ENCODE peak calls at places on chromosomes 3 and 15, in nine cellular contexts. One of them, this sample, is unnamed.

GRCh38 chr3:161342629-161343028 is 28.7 kb downstream of the SPTSSB start:
- DNase-seq in GM19239: no peak
- DNase-seq in activated CD4-positive, alpha-beta T cell treated with anti-CD3 and anti-CD28 coated beads, Interleukin-2, amount 10 ng/mL, durations not matched to agents 7 days and 5 days: no peak
- DNase-seq in M059J: no peak
- DNase-seq in prostate gland: no peak
- DNase-seq in left colon: no peak
- DNase-seq in foreskin melanocyte: no peak
- DNase-seq in cardiac fibroblast: no peak
- DNase-seq in mesenchymal stem cell: no peak
- DNase-seq in this sample: no peak

GRCh38 chr3:61331937-61332590 is 80.8 kb upstream of the FHIT start:
- DNase-seq in foreskin melanocyte: no peak
- DNase-seq in mesenchymal stem cell: no peak
- DNase-seq in prostate gland: no peak
- DNase-seq in cardiac fibroblast: no peak
- DNase-seq in M059J: no peak
- DNase-seq in left colon: no peak
- DNase-seq in activated CD4-positive, alpha-beta T cell treated with anti-CD3 and anti-CD28 coated beads, Interleukin-2, amount 10 ng/mL, durations not matched to agents 7 days and 5 days: no peak
- DNase-seq in GM19239: no peak
- DNase-seq in this sample: no peak

GRCh38 chr3:81040107-81040506 is 721.3 kb downstream of the GBE1 start:
- DNase-seq in cardiac fibroblast: no peak
- DNase-seq in M059J: no peak
- DNase-seq in GM19239: no peak
- DNase-seq in left colon: no peak
- DNase-seq in foreskin melanocyte: no peak
- DNase-seq in activated CD4-positive, alpha-beta T cell treated with anti-CD3 and anti-CD28 coated beads, Interleukin-2, amount 10 ng/mL, durations not matched to agents 7 days and 5 days: no peak
- DNase-seq in prostate gland: no peak
- DNase-seq in mesenchymal stem cell: no peak
- DNase-seq in this sample: no peak

GRCh38 chr3:17013050-17013449 is 128.3 kb downstream of the PLCL2 start:
- DNase-seq in GM19239: no peak
- DNase-seq in foreskin melanocyte: no peak
- DNase-seq in cardiac fibroblast: no peak
- DNase-seq in activated CD4-positive, alpha-beta T cell treated with anti-CD3 and anti-CD28 coated beads, Interleukin-2, amount 10 ng/mL, durations not matched to agents 7 days and 5 days: no peak
- DNase-seq in prostate gland: no peak
- DNase-seq in M059J: peak
- DNase-seq in left colon: no peak
- DNase-seq in mesenchymal stem cell: no peak
- DNase-seq in this sample: no peak

GRCh38 chr15:80563372-80563997 is 131.6 kb upstream of the ABHD17C start:
- DNase-seq in cardiac fibroblast: no peak
- DNase-seq in GM19239: no peak
- DNase-seq in left colon: no peak
- DNase-seq in activated CD4-positive, alpha-beta T cell treated with anti-CD3 and anti-CD28 coated beads, Interleukin-2, amount 10 ng/mL, durations not matched to agents 7 days and 5 days: no peak
- DNase-seq in foreskin melanocyte: no peak
- DNase-seq in mesenchymal stem cell: no peak
- DNase-seq in M059J: no peak
- DNase-seq in prostate gland: no peak
- DNase-seq in this sample: no peak

GRCh38 chr3:32175607-32176197 is 62.8 kb upstream of the CMTM8 start:
- DNase-seq in cardiac fibroblast: peak
- DNase-seq in foreskin melanocyte: peak
- DNase-seq in GM19239: peak
- DNase-seq in prostate gland: peak
- DNase-seq in mesenchymal stem cell: peak
- DNase-seq in M059J: peak
- DNase-seq in activated CD4-positive, alpha-beta T cell treated with anti-CD3 and anti-CD28 coated beads, Interleukin-2, amount 10 ng/mL, durations not matched to agents 7 days and 5 days: peak
- DNase-seq in left colon: no peak
- DNase-seq in this sample: peak

GRCh38 chr15:100111103-100112060 is 230.4 kb downstream of the ADAMTS17 start:
- DNase-seq in mesenchymal stem cell: peak
- DNase-seq in M059J: peak
- DNase-seq in activated CD4-positive, alpha-beta T cell treated with anti-CD3 and anti-CD28 coated beads, Interleukin-2, amount 10 ng/mL, durations not matched to agents 7 days and 5 days: peak
- DNase-seq in left colon: no peak
- DNase-seq in foreskin melanocyte: no peak
- DNase-seq in GM19239: no peak
- DNase-seq in prostate gland: no peak
- DNase-seq in cardiac fibroblast: peak
- DNase-seq in this sample: no peak

GRCh38 chr3:191070762-191071365 is 128.2 kb upstream of the OSTN start:
- DNase-seq in cardiac fibroblast: peak
- DNase-seq in mesenchymal stem cell: no peak
- DNase-seq in M059J: peak
- DNase-seq in foreskin melanocyte: no peak
- DNase-seq in GM19239: no peak
- DNase-seq in left colon: no peak
- DNase-seq in activated CD4-positive, alpha-beta T cell treated with anti-CD3 and anti-CD28 coated beads, Interleukin-2, amount 10 ng/mL, durations not matched to agents 7 days and 5 days: no peak
- DNase-seq in prostate gland: no peak
- DNase-seq in this sample: no peak

GRCh38 chr3:41265011-41265545 is 65.8 kb downstream of the CTNNB1 start:
- DNase-seq in cardiac fibroblast: no peak
- DNase-seq in GM19239: no peak
- DNase-seq in prostate gland: no peak
- DNase-seq in foreskin melanocyte: no peak
- DNase-seq in M059J: peak
- DNase-seq in left colon: no peak
- DNase-seq in activated CD4-positive, alpha-beta T cell treated with anti-CD3 and anti-CD28 coated beads, Interleukin-2, amount 10 ng/mL, durations not matched to agents 7 days and 5 days: no peak
- DNase-seq in mesenchymal stem cell: peak
- DNase-seq in this sample: no peak

GRCh38 chr15:37102315-37103021 is 2.1 kb upstream of the MEIS2 start:
- DNase-seq in M059J: peak
- DNase-seq in mesenchymal stem cell: peak
- DNase-seq in left colon: no peak
- DNase-seq in foreskin melanocyte: no peak
- DNase-seq in GM19239: no peak
- DNase-seq in cardiac fibroblast: peak
- DNase-seq in activated CD4-positive, alpha-beta T cell treated with anti-CD3 and anti-CD28 coated beads, Interleukin-2, amount 10 ng/mL, durations not matched to agents 7 days and 5 days: no peak
- DNase-seq in prostate gland: no peak
- DNase-seq in this sample: no peak

GRCh38 chr3:183434503-183434902 is 6.1 kb upstream of the MCF2L2 start:
- DNase-seq in GM19239: no peak
- DNase-seq in M059J: no peak
- DNase-seq in foreskin melanocyte: no peak
- DNase-seq in mesenchymal stem cell: no peak
- DNase-seq in prostate gland: no peak
- DNase-seq in left colon: no peak
- DNase-seq in cardiac fibroblast: no peak
- DNase-seq in activated CD4-positive, alpha-beta T cell treated with anti-CD3 and anti-CD28 coated beads, Interleukin-2, amount 10 ng/mL, durations not matched to agents 7 days and 5 days: no peak
- DNase-seq in this sample: no peak

GRCh38 chr15:77897896-77898406 is 179.6 kb downstream of the TBC1D2B start:
- DNase-seq in foreskin melanocyte: no peak
- DNase-seq in GM19239: no peak
- DNase-seq in cardiac fibroblast: no peak
- DNase-seq in prostate gland: no peak
- DNase-seq in M059J: no peak
- DNase-seq in mesenchymal stem cell: no peak
- DNase-seq in activated CD4-positive, alpha-beta T cell treated with anti-CD3 and anti-CD28 coated beads, Interleukin-2, amount 10 ng/mL, durations not matched to agents 7 days and 5 days: no peak
- DNase-seq in left colon: no peak
- DNase-seq in this sample: no peak

GRCh38 chr3:13621381-13622221 is 72.7 kb downstream of the FBLN2 start:
- DNase-seq in GM19239: no peak
- DNase-seq in mesenchymal stem cell: no peak
- DNase-seq in activated CD4-positive, alpha-beta T cell treated with anti-CD3 and anti-CD28 coated beads, Interleukin-2, amount 10 ng/mL, durations not matched to agents 7 days and 5 days: peak
- DNase-seq in prostate gland: no peak
- DNase-seq in cardiac fibroblast: no peak
- DNase-seq in left colon: no peak
- DNase-seq in M059J: no peak
- DNase-seq in foreskin melanocyte: no peak
- DNase-seq in this sample: no peak

GRCh38 chr15:59247364-59247763 is 40.7 kb downstream of the LDHAL6B start:
- DNase-seq in cardiac fibroblast: peak
- DNase-seq in M059J: peak
- DNase-seq in mesenchymal stem cell: peak
- DNase-seq in foreskin melanocyte: no peak
- DNase-seq in activated CD4-positive, alpha-beta T cell treated with anti-CD3 and anti-CD28 coated beads, Interleukin-2, amount 10 ng/mL, durations not matched to agents 7 days and 5 days: peak
- DNase-seq in GM19239: no peak
- DNase-seq in prostate gland: peak
- DNase-seq in left colon: peak
- DNase-seq in this sample: peak

GRCh38 chr3:52291508-52292181 is 4.0 kb downstream of the GLYCTK start:
- DNase-seq in GM19239: no peak
- DNase-seq in mesenchymal stem cell: peak
- DNase-seq in activated CD4-positive, alpha-beta T cell treated with anti-CD3 and anti-CD28 coated beads, Interleukin-2, amount 10 ng/mL, durations not matched to agents 7 days and 5 days: peak
- DNase-seq in prostate gland: no peak
- DNase-seq in cardiac fibroblast: peak
- DNase-seq in left colon: no peak
- DNase-seq in foreskin melanocyte: no peak
- DNase-seq in M059J: no peak
- DNase-seq in this sample: no peak

GRCh38 chr15:70257573-70258220 is 160.0 kb upstream of the TLE3 start:
- DNase-seq in mesenchymal stem cell: no peak
- DNase-seq in cardiac fibroblast: no peak
- DNase-seq in M059J: no peak
- DNase-seq in GM19239: no peak
- DNase-seq in activated CD4-positive, alpha-beta T cell treated with anti-CD3 and anti-CD28 coated beads, Interleukin-2, amount 10 ng/mL, durations not matched to agents 7 days and 5 days: no peak
- DNase-seq in prostate gland: no peak
- DNase-seq in left colon: peak
- DNase-seq in foreskin melanocyte: no peak
- DNase-seq in this sample: no peak